ENCODE peak calls at places on chromosomes 4 and X, in five cellular contexts. N is prostate gland, C is lower leg skin, P is neural crest cell, D is nephron progenitor cell. R is an unnamed sample.

GRCh38 chr4:26826721-26827120 is 33.9 kb upstream of the STIM2 start:
- DNase-seq in P (no peak), D (no peak), C (no peak), N (no peak), R (peak)

GRCh38 chr4:79872738-79873137 is 200.3 kb downstream of the ANTXR2 start:
- DNase-seq in N (no peak), C (no peak), P (no peak), D (no peak), R (no peak)

GRCh38 chr4:653080-653821 is 20.8 kb downstream of the ATP5ME start:
- DNase-seq in P (no peak), D (no peak), N (no peak), C (no peak), R (no peak)

GRCh38 chr4:38743866-38744265 is 38.9 kb downstream of the TLR10 start:
- DNase-seq in P (no peak), D (no peak), N (no peak), C (no peak), R (no peak)

GRCh38 chrX:30659421-30659820 is 6.2 kb downstream of the GK start:
- DNase-seq in P (no peak), N (no peak), C (no peak), D (no peak), R (no peak)

GRCh38 chrX:132855760-132856341 is 102.6 kb downstream of the HS6ST2 start:
- DNase-seq in P (no peak), N (no peak), D (no peak), C (no peak), R (no peak)

GRCh38 chr4:179307297-179308136 is 1865.3 kb upstream of the AGA start:
- DNase-seq in C (no peak), P (peak), N (peak), D (peak), R (no peak)

GRCh38 chr4:180615746-180616145 is 1627.5 kb upstream of the TENM3 start:
- DNase-seq in D (no peak), N (no peak), P (no peak), C (no peak), R (no peak)

GRCh38 chr4:177726111-177726510 is 283.9 kb upstream of the AGA start:
- DNase-seq in D (no peak), N (no peak), P (no peak), C (no peak), R (no peak)

GRCh38 chrX:125205918-125206665 is 113.6 kb upstream of the TEX13C start:
- DNase-seq in P (peak), C (no peak), D (peak), N (no peak), R (no peak)

GRCh38 chr4:84862064-84862463 is 104.4 kb downstream of the WDFY3 start:
- DNase-seq in D (no peak), N (no peak), C (no peak), P (no peak), R (no peak)

GRCh38 chr4:137861682-137862081 is 329.4 kb upstream of the PCDH18 start:
- DNase-seq in P (no peak), C (no peak), D (no peak), N (no peak), R (no peak)
- TF ChIP-seq CTCF in P (peak), C (no peak), D (peak), N (peak), R (peak)

DNA sequence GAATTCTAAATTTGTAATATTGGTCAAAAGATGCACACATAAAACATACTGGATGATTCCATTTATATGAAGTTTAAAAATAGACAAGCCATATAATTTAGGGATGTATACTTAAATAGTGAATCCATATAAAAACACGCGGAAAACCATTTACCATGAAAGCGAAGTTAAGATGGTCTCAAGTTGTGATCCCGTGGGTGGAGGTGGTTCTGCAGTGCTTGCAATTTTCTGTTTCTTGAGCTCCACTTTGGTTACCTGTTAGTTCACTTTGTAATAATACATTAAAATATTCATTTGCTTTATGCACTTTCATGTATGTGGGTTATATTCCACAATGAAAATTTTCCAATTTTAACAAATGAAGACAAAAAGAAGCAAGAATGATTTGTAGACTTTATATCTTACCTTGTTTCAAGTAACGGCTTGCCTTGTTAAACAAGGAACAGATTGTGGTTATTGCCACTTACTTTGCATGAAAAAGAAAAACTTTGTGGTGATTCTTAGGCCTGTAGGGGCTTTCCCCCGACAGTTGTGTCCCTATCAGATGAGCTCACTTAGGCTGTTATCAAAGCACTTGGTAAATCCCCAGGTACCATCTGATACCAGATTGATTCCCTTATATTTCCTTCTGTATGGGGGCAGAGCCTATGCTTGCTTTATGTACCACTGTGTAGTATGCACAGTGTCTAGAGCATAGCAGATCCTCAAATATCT is 12.2 kb downstream of the UCP1 start:
- DNase-seq in C (no peak), D (no peak), N (no peak), P (no peak), R (no peak)
- TF ChIP-seq CTCF in C (no peak), D (no peak), N (no peak), P (no peak), R (no peak)

GRCh38 chrX:113741744-113742143 is 842.1 kb upstream of the HTR2C start:
- DNase-seq in D (peak), P (no peak), N (peak), C (no peak), R (no peak)
- TF ChIP-seq CTCF in D (peak), P (peak), N (no peak), C (no peak), R (no peak)

GRCh38 chr4:8897768-8898167 is 26.1 kb upstream of the HMX1 start:
- DNase-seq in C (no peak), P (no peak), D (no peak), N (no peak), R (no peak)

GRCh38 chr4:8901335-8901734 is 29.7 kb upstream of the HMX1 start:
- DNase-seq in C (no peak), P (no peak), D (no peak), N (no peak), R (no peak)

GRCh38 chr4:8904041-8904501 is 32.4 kb upstream of the HMX1 start:
- DNase-seq in P (no peak), C (peak), D (no peak), N (no peak), R (peak)

GRCh38 chr4:8904666-8905065 is 33.0 kb upstream of the HMX1 start:
- DNase-seq in C (no peak), N (no peak), P (no peak), D (no peak), R (peak)

DNA sequence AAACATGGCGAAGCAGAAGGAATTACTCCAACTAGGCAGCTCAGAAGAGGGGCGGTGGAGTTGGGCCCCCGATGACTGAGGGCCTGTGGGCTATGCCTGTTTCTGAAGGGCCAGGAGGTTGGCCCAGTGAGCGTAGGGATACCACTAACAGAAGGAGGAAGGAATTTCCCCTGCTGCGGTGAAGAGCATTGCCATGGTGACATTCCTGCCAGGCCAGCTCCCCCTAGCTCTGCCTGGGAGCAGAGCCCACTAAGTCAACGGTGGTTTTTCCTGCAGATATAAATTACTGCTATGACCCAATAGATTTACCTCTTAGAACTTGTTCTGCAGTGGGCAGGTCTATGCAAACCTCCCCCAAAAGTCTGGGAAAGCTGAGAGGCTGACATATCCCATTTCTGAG is 28.9 kb upstream of the HMX1 start:
- DNase-seq in P (no peak), N (no peak), C (no peak), D (no peak), R (no peak)
- TF ChIP-seq CTCF in P (no peak), N (no peak), C (no peak), D (no peak), R (no peak)

DNA sequence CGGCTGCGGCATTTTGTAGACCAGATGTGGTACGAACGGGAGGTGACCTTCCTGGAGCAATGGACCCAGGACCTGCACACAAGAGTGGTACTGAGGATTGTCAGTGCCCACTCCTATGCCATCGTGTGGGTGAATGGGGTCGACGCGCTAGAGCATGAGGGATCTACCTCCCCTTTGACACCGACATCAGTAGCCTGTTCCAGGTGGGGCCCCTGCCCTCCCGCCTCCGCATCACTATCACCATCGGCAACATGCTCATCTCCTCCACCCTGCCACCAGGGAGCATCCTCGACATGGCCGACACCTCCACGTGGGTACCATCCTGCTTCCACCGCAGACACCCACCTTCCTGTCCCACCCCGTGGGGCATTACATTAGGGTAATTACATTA is 46.2 kb downstream of the SMARCA5 start:
- DNase-seq in D (no peak), P (no peak), N (no peak), C (no peak), R (no peak)
- TF ChIP-seq CTCF in D (no peak), P (no peak), N (no peak), C (no peak), R (no peak)

GRCh38 chrX:103741879-103742278 is 31.2 kb downstream of the TMEM31 start:
- DNase-seq in P (no peak), N (no peak), D (no peak), C (no peak), R (no peak)

GRCh38 chrX:103747199-103747598 is 29.4 kb upstream of the PLP1 start:
- DNase-seq in P (no peak), D (no peak), N (no peak), C (no peak), R (no peak)

DNA sequence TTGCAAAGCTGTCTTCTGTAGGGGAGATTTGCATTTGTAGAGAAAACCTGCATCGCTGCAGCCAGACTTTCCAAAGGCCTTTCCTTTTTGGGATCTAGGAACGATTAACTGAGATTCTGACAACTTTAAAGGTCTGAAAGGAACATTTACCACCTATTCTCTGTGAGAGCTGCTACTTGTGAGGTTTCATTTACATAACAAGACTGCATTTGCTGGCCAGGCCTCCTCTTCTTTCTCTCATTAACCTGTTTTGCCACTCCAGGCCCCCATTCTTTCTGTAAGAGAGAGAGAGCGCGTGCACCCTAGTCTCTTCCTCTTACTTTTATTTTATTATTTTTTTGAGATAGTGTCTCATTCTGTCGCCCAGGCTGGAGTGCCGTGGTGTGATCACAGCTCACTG is 31.6 kb downstream of the TMEM31 start:
- DNase-seq in D (no peak), C (no peak), N (no peak), P (no peak), R (no peak)
- TF ChIP-seq CTCF in D (no peak), C (no peak), N (no peak), P (no peak), R (no peak)

R was measured in CD14-positive monocyte.